ENCODE peak calls at places on chromosome 20, in seven cellular contexts. G is body of pancreas, T is testis, S is upper lobe of left lung, N is IMR-90, L is heart left ventricle, H is transverse colon. Y is an unnamed sample.

GRCh38 chr20:18258126-18258860 is 30.0 kb upstream of the ZNF133 start:
- DNase-seq in G (no peak), T (no peak), S (no peak), N (no peak), L (no peak), H (no peak), Y (no peak)

GRCh38 chr20:25580711-25581110 is 4.6 kb downstream of the NINL start:
- DNase-seq in G (no peak), T (no peak), S (no peak), N (peak; percentile 27), L (no peak), H (no peak), Y (no peak)

GRCh38 chr20:35709269-35709668 is 10.1 kb downstream of the ROMO1 start:
- DNase-seq in G (no peak), T (no peak), S (no peak), N (no peak), L (no peak), H (no peak), Y (no peak)

GRCh38 chr20:21280496-21281016 is 22.6 kb upstream of the XRN2 start:
- DNase-seq in G (no peak), T (no peak), S (no peak), N (no peak), L (no peak), H (peak; percentile 19), Y (no peak)

GRCh38 chr20:22999756-23000155 is 35.4 kb upstream of the SSTR4 start:
- DNase-seq in G (no peak), T (no peak), S (no peak), N (peak; percentile 13), L (no peak), H (no peak), Y (no peak)

GRCh38 chr20:35237486-35237885 is 11.0 kb downstream of the MMP24 start:
- DNase-seq in G (no peak), T (no peak), S (no peak), N (no peak), L (no peak), H (no peak), Y (no peak)

GRCh38 chr20:9119776-9120175 is 50.9 kb downstream of the PLCB4 start:
- DNase-seq in G (no peak), T (peak; percentile 66), S (no peak), N (no peak), L (peak; percentile 64), H (no peak), Y (no peak)

GRCh38 chr20:18057106-18057993 is at the start of gene OVOL2:
- DNase-seq in G (peak; percentile 94), T (peak; percentile 44), S (peak; percentile 94), N (no peak), L (no peak), H (peak; percentile 94), Y (no peak)

GRCh38 chr20:7294816-7295360 is 527.4 kb downstream of the BMP2 start:
- DNase-seq in G (no peak), T (no peak), S (no peak), N (no peak), L (no peak), H (no peak), Y (no peak)

GRCh38 chr20:17864791-17865190 is 103.8 kb downstream of the SNX5 start:
- DNase-seq in G (no peak), T (no peak), S (no peak), N (no peak), L (no peak), H (no peak), Y (no peak)

GRCh38 chr20:34311118-34312023 is 8.2 kb upstream of the AHCY start:
- DNase-seq in G (peak; percentile 62), T (peak; percentile 37), S (peak; percentile 70), N (no peak), L (no peak), H (peak; percentile 86), Y (no peak)

GRCh38 chr20:14996883-14997672 is 659.7 kb upstream of the FLRT3 start:
- DNase-seq in G (no peak), T (no peak), S (no peak), N (no peak), L (no peak), H (no peak), Y (no peak)

GRCh38 chr20:23245553-23246128 is 105.0 kb upstream of the NXT1 start:
- DNase-seq in G (peak; percentile 48), T (peak; percentile 53), S (no peak), N (peak; percentile 33), L (peak; percentile 80), H (peak; percentile 48), Y (peak; percentile 63)

GRCh38 chr20:14334306-14334930 is 3.0 kb downstream of the FLRT3 start:
- DNase-seq in G (peak; percentile 37), T (peak; percentile 80), S (no peak), N (peak; percentile 45), L (no peak), H (no peak), Y (no peak)

GRCh38 chr20:36629719-36630340 is 16.2 kb downstream of the SLA2 start:
- DNase-seq in G (no peak), T (no peak), S (no peak), N (no peak), L (no peak), H (peak; percentile 44), Y (peak; percentile 79)

GRCh38 chr20:48737463-48738093 is 90.2 kb downstream of the PREX1 start:
- DNase-seq in G (no peak), T (no peak), S (no peak), N (no peak), L (no peak), H (no peak), Y (no peak)

GRCh38 chr20:18989736-18990474 is 176.3 kb downstream of the SCP2D1 start:
- DNase-seq in G (no peak), T (peak; percentile 65), S (no peak), N (no peak), L (no peak), H (peak; percentile 19), Y (no peak)

GRCh38 chr20:63854766-63855362 is 6.4 kb upstream of the ABHD16B start:
- DNase-seq in G (no peak), T (no peak), S (peak; percentile 79), N (no peak), L (peak; percentile 81), H (no peak), Y (peak; percentile 50)

GRCh38 chr20:38230957-38231785 is 29.4 kb downstream of the KIAA1755 start:
- DNase-seq in G (no peak), T (no peak), S (no peak), N (peak; percentile 59), L (no peak), H (no peak), Y (no peak)

DNA sequence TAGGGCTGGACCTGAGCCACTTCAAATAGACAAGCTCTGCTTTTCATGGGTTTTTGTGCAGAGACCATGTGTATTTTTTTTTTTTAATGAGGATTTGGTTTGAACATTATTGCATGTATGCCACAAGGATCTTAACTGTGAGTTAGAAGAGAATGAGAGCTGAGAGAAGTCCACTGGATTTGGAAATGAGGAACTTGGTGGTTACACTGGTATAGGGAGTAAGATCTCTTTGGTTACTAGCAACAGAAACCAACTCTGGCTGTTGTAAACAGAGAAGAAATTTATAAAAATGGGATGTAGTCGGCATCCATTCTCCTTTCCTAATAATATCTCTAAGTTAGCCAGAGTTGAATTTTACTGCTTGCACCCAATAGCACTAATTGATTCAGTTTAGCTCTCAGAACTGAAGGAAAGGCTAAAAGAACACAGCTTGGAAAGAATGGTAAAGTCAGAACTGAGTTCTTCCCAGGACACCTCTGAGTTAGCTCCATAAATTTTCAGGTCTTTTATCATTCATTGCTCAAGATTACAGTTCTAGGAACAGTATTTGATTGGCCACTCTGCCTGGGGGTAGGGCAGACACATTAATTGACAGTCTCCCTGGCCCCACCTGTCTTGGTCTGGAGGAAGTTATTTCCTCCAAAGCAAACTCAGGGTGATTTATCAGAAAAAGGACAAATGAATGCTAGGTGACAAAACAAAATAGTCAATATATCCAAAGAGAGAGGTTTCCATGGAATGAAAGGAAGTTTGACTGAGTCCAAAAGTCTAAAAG is 3.9 kb upstream of the WFDC2 start:
- DNase-seq in G (no peak), T (no peak), S (no peak), N (no peak), L (no peak), H (peak; percentile 27), Y (no peak)
- H3K27me3 ChIP-seq in G (no peaks in the 10 kb centered on the region), T (no peaks in the 10 kb centered on the region), S (no peaks in the 10 kb centered on the region), N (peaks cover 45% of the 10 kb centered on the region), L (peaks cover 7% of the 10 kb centered on the region), H (peaks cover 14% of the 10 kb centered on the region), Y (no peaks in the 10 kb centered on the region)

GRCh38 chr20:2101935-2102584 is 433 bp downstream of the STK35 start:
- DNase-seq in G (peak; percentile 91), T (peak; percentile 94), S (peak; percentile 95), N (peak; percentile 91), L (peak; percentile 95), H (peak; percentile 91), Y (peak; percentile 91)
- TF ChIP-seq POLR2A in G (peak; percentile 2), T (no peak), S (no peak), N (peak; percentile 46), L (no peak), H (no peak), Y (peak; percentile 39)

DNA sequence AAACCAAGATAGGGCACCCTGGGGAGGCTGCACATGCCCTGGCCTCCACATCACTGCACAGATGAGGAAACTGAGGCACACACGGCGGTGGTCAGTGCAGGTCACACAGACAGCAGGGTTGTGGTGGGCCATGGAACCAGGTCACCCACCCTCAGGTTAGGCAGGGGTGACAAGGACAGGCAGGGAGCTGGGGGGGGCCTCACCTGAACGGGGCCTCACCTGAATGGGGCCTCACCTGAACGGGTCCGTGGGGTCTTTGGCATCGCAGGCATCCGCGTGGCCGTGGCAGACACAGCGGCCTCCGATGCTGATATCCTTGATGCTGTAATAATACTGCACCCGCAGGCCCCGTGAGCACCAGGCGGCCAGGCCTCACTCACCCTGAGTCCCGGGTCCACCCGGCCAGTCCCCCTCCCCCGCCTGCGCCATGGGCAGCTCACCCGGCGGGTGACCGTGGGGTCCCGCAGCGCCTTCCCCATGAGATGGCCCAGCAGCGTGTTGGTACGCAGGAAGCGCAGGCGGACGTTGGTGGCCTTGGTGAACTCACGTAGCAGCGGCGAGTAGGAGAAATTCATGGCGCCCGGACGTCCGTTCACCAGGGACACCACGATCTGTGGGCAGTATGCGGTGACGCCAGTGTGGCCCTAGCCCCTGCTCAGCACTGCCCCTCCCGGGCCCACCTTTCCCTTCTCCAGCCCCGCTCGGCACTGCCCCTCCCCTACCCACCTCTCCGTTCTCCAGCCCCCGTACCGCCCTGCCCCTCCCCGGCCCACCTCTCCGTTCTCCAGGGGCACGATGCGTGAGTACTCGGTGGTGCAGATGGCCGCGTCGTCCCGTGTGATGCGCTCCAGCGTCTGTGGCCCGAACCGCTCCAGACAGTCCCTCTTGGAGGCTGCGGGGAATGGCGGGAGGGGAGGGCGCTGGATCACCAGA is 15.4 kb downstream of the LAMA5 start:
- DNase-seq in G (no peak), T (no peak), S (peak; percentile 82), N (no peak), L (peak; percentile 55), H (no peak), Y (no peak)
- H3K4me1 ChIP-seq in G (peaks cover 24% of the 10 kb centered on the region), T (peaks cover 31% of the 10 kb centered on the region), S (peaks cover 25% of the 10 kb centered on the region), N (peaks cover 16% of the 10 kb centered on the region), L (peaks cover 45% of the 10 kb centered on the region), H (peaks cover 24% of the 10 kb centered on the region), Y (peaks cover 25% of the 10 kb centered on the region)

DNA sequence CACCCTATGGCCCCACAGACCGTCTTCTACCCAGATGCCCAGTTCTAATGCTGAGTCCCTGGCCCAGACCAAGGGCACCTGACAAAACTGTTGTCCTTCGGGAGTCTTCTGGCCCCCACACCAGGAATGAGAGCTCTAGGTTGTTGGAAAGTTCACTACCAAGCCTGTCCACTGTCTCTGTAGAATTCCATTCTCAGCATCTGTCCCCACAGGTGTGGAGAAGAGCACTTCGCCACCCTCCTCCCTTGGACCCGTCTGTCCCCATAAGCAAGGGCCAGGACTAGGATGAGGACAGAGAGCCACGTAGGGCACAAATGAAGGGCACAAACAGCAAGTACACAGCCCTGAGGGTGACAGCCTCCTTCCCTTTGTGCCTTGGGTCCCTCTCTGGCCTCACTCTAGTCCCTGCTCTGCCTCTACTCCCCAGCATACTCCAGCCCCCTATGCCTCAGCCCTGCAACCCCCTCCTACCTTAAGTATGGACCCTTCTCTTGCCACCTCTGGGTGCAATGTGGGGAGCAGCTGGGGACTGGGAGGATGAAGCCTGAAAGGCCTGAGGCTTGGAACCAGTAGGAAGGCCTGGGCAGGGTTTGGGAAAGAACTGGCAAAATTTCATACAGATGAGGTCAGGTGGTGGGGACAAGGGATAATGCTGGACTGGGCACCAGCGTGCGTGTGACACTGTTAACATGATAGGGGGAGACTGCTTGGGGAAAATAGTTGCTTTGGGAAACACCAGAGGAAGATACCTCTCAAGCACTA is 4.3 kb downstream of the LZTS3 start:
- DNase-seq in G (no peak), T (no peak), S (no peak), N (no peak), L (no peak), H (no peak), Y (no peak)
- H3K27me3 ChIP-seq in G (no peaks in the 10 kb centered on the region), T (no peaks in the 10 kb centered on the region), S (no peaks in the 10 kb centered on the region), N (peaks cover 31% of the 10 kb centered on the region), L (no peaks in the 10 kb centered on the region), H (peaks cover 29% of the 10 kb centered on the region), Y (no peaks in the 10 kb centered on the region)

Y was measured in Peyer's patch.